ENCODE peak calls at places on chromosomes 5 and 9, in five cellular contexts. One of them, this sample, is unnamed.

GRCh38 chr9:91101598-91102168 is 260.0 kb downstream of the AUH start:
- DNase-seq in upper lobe of right lung: no peak
- DNase-seq in left ventricle myocardium inferior: no peak
- DNase-seq in endothelial cell: no peak
- DNase-seq in GM10248: peak
- DNase-seq in this sample: no peak

GRCh38 chr5:122050959-122051358 is 27.1 kb downstream of the LOX start:
- DNase-seq in upper lobe of right lung: no peak
- DNase-seq in left ventricle myocardium inferior: no peak
- DNase-seq in endothelial cell: no peak
- DNase-seq in GM10248: no peak
- DNase-seq in this sample: no peak

GRCh38 chr5:43482490-43483064 is 1.1 kb downstream of the TMEM267 start:
- DNase-seq in GM10248: peak
- DNase-seq in upper lobe of right lung: no peak
- DNase-seq in left ventricle myocardium inferior: no peak
- DNase-seq in endothelial cell: no peak
- DNase-seq in this sample: no peak

GRCh38 chr9:92558612-92559374 is 23.0 kb upstream of the ECM2 start:
- DNase-seq in left ventricle myocardium inferior: peak
- DNase-seq in GM10248: no peak
- DNase-seq in endothelial cell: no peak
- DNase-seq in upper lobe of right lung: no peak
- DNase-seq in this sample: no peak

GRCh38 chr9:5113523-5113922 is 71.9 kb downstream of the INSL6 start:
- DNase-seq in upper lobe of right lung: no peak
- DNase-seq in endothelial cell: no peak
- DNase-seq in left ventricle myocardium inferior: no peak
- DNase-seq in GM10248: no peak
- DNase-seq in this sample: peak

GRCh38 chr9:122389799-122390481 is 19.1 kb downstream of the PTGS1 start:
- DNase-seq in GM10248: no peak
- DNase-seq in upper lobe of right lung: no peak
- DNase-seq in left ventricle myocardium inferior: no peak
- DNase-seq in endothelial cell: peak
- DNase-seq in this sample: peak

GRCh38 chr5:96256795-96257470 is 176.1 kb downstream of the PCSK1 start:
- DNase-seq in upper lobe of right lung: no peak
- DNase-seq in left ventricle myocardium inferior: no peak
- DNase-seq in endothelial cell: no peak
- DNase-seq in GM10248: no peak
- DNase-seq in this sample: no peak

GRCh38 chr9:120846906-120847305 is 4.2 kb upstream of the PSMD5 start:
- DNase-seq in GM10248: no peak
- DNase-seq in upper lobe of right lung: no peak
- DNase-seq in left ventricle myocardium inferior: no peak
- DNase-seq in endothelial cell: no peak
- DNase-seq in this sample: no peak

GRCh38 chr5:115873392-115873791 is 31.7 kb downstream of the AP3S1 start:
- DNase-seq in upper lobe of right lung: no peak
- DNase-seq in endothelial cell: no peak
- DNase-seq in left ventricle myocardium inferior: no peak
- DNase-seq in GM10248: no peak
- DNase-seq in this sample: no peak

GRCh38 chr5:137693951-137694721 is 41.8 kb downstream of the KLHL3 start:
- DNase-seq in endothelial cell: no peak
- DNase-seq in upper lobe of right lung: no peak
- DNase-seq in GM10248: no peak
- DNase-seq in left ventricle myocardium inferior: no peak
- DNase-seq in this sample: no peak

GRCh38 chr5:84393969-84394368 is 9.3 kb upstream of the EDIL3 start:
- DNase-seq in GM10248: no peak
- DNase-seq in left ventricle myocardium inferior: no peak
- DNase-seq in upper lobe of right lung: no peak
- DNase-seq in endothelial cell: no peak
- DNase-seq in this sample: no peak

GRCh38 chr9:5511935-5512580 is 1.7 kb downstream of the PDCD1LG2 start:
- DNase-seq in GM10248: no peak
- DNase-seq in upper lobe of right lung: no peak
- DNase-seq in endothelial cell: no peak
- DNase-seq in left ventricle myocardium inferior: no peak
- DNase-seq in this sample: no peak

DNA sequence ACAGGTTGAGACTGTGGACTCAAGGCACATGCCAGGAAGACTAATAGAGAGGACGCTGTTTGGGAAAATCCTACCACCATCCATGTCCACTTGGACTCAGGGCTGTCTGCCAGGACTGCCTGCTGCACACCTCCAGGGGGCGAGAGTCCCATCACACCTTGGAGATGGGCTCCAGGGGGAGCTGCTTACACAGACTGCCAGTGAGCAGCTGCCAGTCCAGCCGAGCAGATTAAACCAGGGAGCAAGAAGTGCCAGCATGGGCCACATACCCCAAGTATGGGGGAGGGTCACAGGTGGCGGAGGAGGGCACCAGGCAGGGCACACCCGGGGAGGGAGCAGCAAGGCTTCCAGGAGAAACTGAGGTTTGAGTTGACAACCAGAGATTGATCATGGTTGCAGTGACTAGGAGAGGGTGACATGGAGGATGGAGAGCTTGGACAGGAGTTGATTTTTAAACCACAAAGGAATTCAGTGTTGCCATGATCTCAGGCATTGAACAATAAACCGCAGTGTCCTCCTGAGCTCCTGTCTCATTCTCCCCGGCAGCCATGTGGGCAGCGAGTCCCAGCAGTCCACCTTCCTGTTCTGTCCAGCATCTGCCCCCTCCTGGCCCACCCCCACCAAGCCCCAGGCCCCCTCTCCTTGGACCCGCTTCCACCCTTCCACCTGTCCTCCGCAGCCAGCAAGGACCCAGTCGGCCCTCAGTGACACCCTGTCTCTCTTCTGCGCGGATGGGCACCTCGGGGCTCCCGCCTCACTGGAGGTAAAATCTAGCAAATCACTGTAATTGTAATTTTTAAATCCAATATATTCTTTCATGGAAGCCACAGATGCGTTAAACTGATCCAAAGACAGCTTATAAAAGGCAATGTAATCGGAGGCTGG is 3.1 kb upstream of the VAV2 start:
- DNase-seq in left ventricle myocardium inferior: no peak
- DNase-seq in GM10248: no peak
- DNase-seq in upper lobe of right lung: peak
- DNase-seq in endothelial cell: no peak
- DNase-seq in this sample: peak
- TF ChIP-seq CTCF in left ventricle myocardium inferior: no peak
- TF ChIP-seq CTCF in GM10248: peak
- TF ChIP-seq CTCF in upper lobe of right lung: no peak
- TF ChIP-seq CTCF in endothelial cell: no peak
- TF ChIP-seq CTCF in this sample: no peak

DNA sequence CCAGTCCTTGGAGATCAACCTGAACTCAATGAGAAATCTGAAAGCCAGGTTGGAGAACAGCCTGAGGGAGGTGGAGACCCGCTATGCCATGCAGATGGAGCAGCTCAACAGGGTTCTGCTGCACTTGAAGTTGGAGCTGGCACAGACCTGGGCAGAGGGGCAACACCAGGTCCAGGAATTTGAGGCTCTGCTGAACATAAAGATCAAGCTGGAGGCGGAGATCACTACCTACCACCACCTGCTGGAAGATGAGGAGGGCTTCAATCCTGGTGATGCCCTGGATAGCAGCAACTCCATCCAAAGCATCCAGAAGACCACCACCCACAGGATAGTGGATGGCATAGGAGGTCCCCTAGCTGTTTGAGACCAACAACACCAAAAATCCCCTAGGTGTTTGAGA is 30.5 kb upstream of the SPZ1 start:
- DNase-seq in GM10248: no peak
- DNase-seq in upper lobe of right lung: no peak
- DNase-seq in endothelial cell: no peak
- DNase-seq in left ventricle myocardium inferior: no peak
- DNase-seq in this sample: no peak
- TF ChIP-seq CTCF in GM10248: no peak
- TF ChIP-seq CTCF in upper lobe of right lung: no peak
- TF ChIP-seq CTCF in endothelial cell: no peak
- TF ChIP-seq CTCF in left ventricle myocardium inferior: no peak
- TF ChIP-seq CTCF in this sample: no peak

DNA sequence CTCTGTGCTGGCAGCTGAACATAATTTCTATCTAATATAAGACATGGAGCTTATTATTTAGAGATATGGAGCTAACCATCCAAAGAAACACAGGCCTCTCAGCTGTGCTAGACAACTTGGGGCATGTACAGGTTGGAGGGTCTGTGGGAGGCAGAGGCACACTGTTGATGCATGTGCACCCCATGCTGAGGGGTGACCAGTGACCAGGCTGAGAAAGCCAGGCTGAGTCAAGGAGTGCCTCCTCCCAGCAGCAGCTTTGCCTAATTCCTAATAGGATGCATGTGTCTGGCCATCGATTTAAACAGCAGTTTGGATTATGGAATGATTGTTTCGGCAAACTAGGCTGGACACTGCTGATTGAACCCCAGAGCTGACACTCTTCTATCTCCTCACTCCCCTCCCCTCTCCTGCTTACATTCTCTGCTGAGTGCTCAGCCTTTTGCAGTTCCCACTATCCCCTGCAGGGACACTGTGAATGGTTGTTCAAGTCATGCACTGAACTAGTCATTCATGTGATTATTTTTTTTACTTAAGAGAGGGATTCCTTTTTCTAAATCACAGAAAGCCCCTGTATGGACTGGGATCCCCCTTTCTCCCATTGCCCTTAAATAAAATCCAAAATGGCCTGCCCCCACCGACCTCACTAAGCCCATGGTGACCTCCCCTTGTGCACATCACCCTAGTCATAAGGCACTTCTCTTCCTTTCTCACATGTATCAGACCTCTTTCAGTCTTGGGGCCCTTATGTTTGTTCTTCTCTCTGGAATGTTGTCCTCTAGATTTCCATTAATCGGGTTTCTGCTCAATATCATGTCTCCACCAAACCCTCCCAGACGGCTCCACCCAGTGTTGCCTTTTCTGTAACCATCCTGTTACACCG is 196.0 kb downstream of the ERCC6L2 start:
- DNase-seq in upper lobe of right lung: no peak
- DNase-seq in left ventricle myocardium inferior: no peak
- DNase-seq in GM10248: peak
- DNase-seq in endothelial cell: peak
- DNase-seq in this sample: no peak
- TF ChIP-seq CTCF in upper lobe of right lung: peak
- TF ChIP-seq CTCF in left ventricle myocardium inferior: peak
- TF ChIP-seq CTCF in GM10248: peak
- TF ChIP-seq CTCF in endothelial cell: peak
- TF ChIP-seq CTCF in this sample: peak

GRCh38 chr5:586751-587285 is 25.3 kb upstream of the CEP72 start:
- DNase-seq in upper lobe of right lung: peak
- DNase-seq in left ventricle myocardium inferior: no peak
- DNase-seq in GM10248: no peak
- DNase-seq in endothelial cell: no peak
- DNase-seq in this sample: peak
- TF ChIP-seq CTCF in upper lobe of right lung: no peak
- TF ChIP-seq CTCF in left ventricle myocardium inferior: no peak
- TF ChIP-seq CTCF in GM10248: no peak
- TF ChIP-seq CTCF in endothelial cell: no peak
- TF ChIP-seq CTCF in this sample: peak